ENCODE peak calls at places on chromosomes 5 and 9, in four cellular contexts. One of them, this sample, is unnamed.

GRCh38 chr5:150659360-150660107 is 1.5 kb upstream of the MYOZ3 start:
- DNase-seq in stimulated activated CD8-positive, alpha-beta memory T cell treated with anti-CD3 and anti-CD28 coated beads, Interleukin-7, amount 100 ng/mL, for 4 hours: no peak
- DNase-seq in aorta: no peak
- DNase-seq in NCI-H748 treated with DMSO at 0.1 percent for 48 hours: no peak
- DNase-seq in this sample: no peak

GRCh38 chr5:77066823-77067442 is 20.2 kb downstream of the ZBED3 start:
- DNase-seq in stimulated activated CD8-positive, alpha-beta memory T cell treated with anti-CD3 and anti-CD28 coated beads, Interleukin-7, amount 100 ng/mL, for 4 hours: no peak
- DNase-seq in aorta: no peak
- DNase-seq in NCI-H748 treated with DMSO at 0.1 percent for 48 hours: no peak
- DNase-seq in this sample: no peak

GRCh38 chr5:144691936-144692335 is 521.3 kb downstream of the KCTD16 start:
- DNase-seq in stimulated activated CD8-positive, alpha-beta memory T cell treated with anti-CD3 and anti-CD28 coated beads, Interleukin-7, amount 100 ng/mL, for 4 hours: no peak
- DNase-seq in aorta: no peak
- DNase-seq in NCI-H748 treated with DMSO at 0.1 percent for 48 hours: no peak
- DNase-seq in this sample: no peak

GRCh38 chr9:115034801-115035200 is 83.2 kb downstream of the TNC start:
- DNase-seq in stimulated activated CD8-positive, alpha-beta memory T cell treated with anti-CD3 and anti-CD28 coated beads, Interleukin-7, amount 100 ng/mL, for 4 hours: no peak
- DNase-seq in aorta: no peak
- DNase-seq in NCI-H748 treated with DMSO at 0.1 percent for 48 hours: no peak
- DNase-seq in this sample: no peak

GRCh38 chr5:172005708-172006377 is 595 bp downstream of the FBXW11 start:
- DNase-seq in stimulated activated CD8-positive, alpha-beta memory T cell treated with anti-CD3 and anti-CD28 coated beads, Interleukin-7, amount 100 ng/mL, for 4 hours: no peak
- DNase-seq in aorta: peak
- DNase-seq in NCI-H748 treated with DMSO at 0.1 percent for 48 hours: peak
- DNase-seq in this sample: peak

GRCh38 chr5:120778491-120779293 is 314.6 kb downstream of the PRR16 start:
- DNase-seq in stimulated activated CD8-positive, alpha-beta memory T cell treated with anti-CD3 and anti-CD28 coated beads, Interleukin-7, amount 100 ng/mL, for 4 hours: no peak
- DNase-seq in aorta: no peak
- DNase-seq in NCI-H748 treated with DMSO at 0.1 percent for 48 hours: no peak
- DNase-seq in this sample: no peak

GRCh38 chr9:120284796-120285195 is 295.2 kb downstream of the CDK5RAP2 start:
- DNase-seq in stimulated activated CD8-positive, alpha-beta memory T cell treated with anti-CD3 and anti-CD28 coated beads, Interleukin-7, amount 100 ng/mL, for 4 hours: no peak
- DNase-seq in aorta: no peak
- DNase-seq in NCI-H748 treated with DMSO at 0.1 percent for 48 hours: no peak
- DNase-seq in this sample: no peak

GRCh38 chr9:106773750-106774149 is 89.2 kb upstream of the ZNF462 start:
- DNase-seq in stimulated activated CD8-positive, alpha-beta memory T cell treated with anti-CD3 and anti-CD28 coated beads, Interleukin-7, amount 100 ng/mL, for 4 hours: no peak
- DNase-seq in aorta: no peak
- DNase-seq in NCI-H748 treated with DMSO at 0.1 percent for 48 hours: no peak
- DNase-seq in this sample: no peak

GRCh38 chr9:121634800-121635261 is 16.6 kb upstream of the DAB2IP start:
- DNase-seq in stimulated activated CD8-positive, alpha-beta memory T cell treated with anti-CD3 and anti-CD28 coated beads, Interleukin-7, amount 100 ng/mL, for 4 hours: no peak
- DNase-seq in aorta: no peak
- DNase-seq in NCI-H748 treated with DMSO at 0.1 percent for 48 hours: no peak
- DNase-seq in this sample: no peak

GRCh38 chr5:78554595-78554994 is 94.0 kb downstream of the LHFPL2 start:
- DNase-seq in stimulated activated CD8-positive, alpha-beta memory T cell treated with anti-CD3 and anti-CD28 coated beads, Interleukin-7, amount 100 ng/mL, for 4 hours: no peak
- DNase-seq in aorta: no peak
- DNase-seq in NCI-H748 treated with DMSO at 0.1 percent for 48 hours: no peak
- DNase-seq in this sample: no peak

GRCh38 chr9:129336130-129336528 is 158.1 kb upstream of the IER5L start:
- DNase-seq in stimulated activated CD8-positive, alpha-beta memory T cell treated with anti-CD3 and anti-CD28 coated beads, Interleukin-7, amount 100 ng/mL, for 4 hours: no peak
- DNase-seq in aorta: no peak
- DNase-seq in NCI-H748 treated with DMSO at 0.1 percent for 48 hours: no peak
- DNase-seq in this sample: no peak

GRCh38 chr9:134690301-134690751 is 48.7 kb downstream of the COL5A1 start:
- DNase-seq in stimulated activated CD8-positive, alpha-beta memory T cell treated with anti-CD3 and anti-CD28 coated beads, Interleukin-7, amount 100 ng/mL, for 4 hours: no peak
- DNase-seq in aorta: peak
- DNase-seq in NCI-H748 treated with DMSO at 0.1 percent for 48 hours: no peak
- DNase-seq in this sample: no peak

GRCh38 chr5:20654746-20655145 is 666.7 kb upstream of the CDH18 start:
- DNase-seq in stimulated activated CD8-positive, alpha-beta memory T cell treated with anti-CD3 and anti-CD28 coated beads, Interleukin-7, amount 100 ng/mL, for 4 hours: no peak
- DNase-seq in aorta: no peak
- DNase-seq in NCI-H748 treated with DMSO at 0.1 percent for 48 hours: no peak
- DNase-seq in this sample: no peak

GRCh38 chr5:142246-142810 is 49.0 kb upstream of the LRRC14B start:
- DNase-seq in stimulated activated CD8-positive, alpha-beta memory T cell treated with anti-CD3 and anti-CD28 coated beads, Interleukin-7, amount 100 ng/mL, for 4 hours: no peak
- DNase-seq in aorta: no peak
- DNase-seq in NCI-H748 treated with DMSO at 0.1 percent for 48 hours: no peak
- DNase-seq in this sample: no peak

GRCh38 chr5:180128671-180129261 is 57.2 kb upstream of the RNF130 start:
- DNase-seq in stimulated activated CD8-positive, alpha-beta memory T cell treated with anti-CD3 and anti-CD28 coated beads, Interleukin-7, amount 100 ng/mL, for 4 hours: no peak
- DNase-seq in aorta: no peak
- DNase-seq in NCI-H748 treated with DMSO at 0.1 percent for 48 hours: no peak
- DNase-seq in this sample: no peak

GRCh38 chr9:22401671-22402070 is 45.0 kb upstream of the DMRTA1 start:
- DNase-seq in stimulated activated CD8-positive, alpha-beta memory T cell treated with anti-CD3 and anti-CD28 coated beads, Interleukin-7, amount 100 ng/mL, for 4 hours: no peak
- DNase-seq in aorta: no peak
- DNase-seq in NCI-H748 treated with DMSO at 0.1 percent for 48 hours: no peak
- DNase-seq in this sample: no peak

GRCh38 chr9:104177676-104178075 is 83.6 kb downstream of the SMC2 start:
- DNase-seq in stimulated activated CD8-positive, alpha-beta memory T cell treated with anti-CD3 and anti-CD28 coated beads, Interleukin-7, amount 100 ng/mL, for 4 hours: no peak
- DNase-seq in aorta: no peak
- DNase-seq in NCI-H748 treated with DMSO at 0.1 percent for 48 hours: no peak
- DNase-seq in this sample: no peak

GRCh38 chr5:151239237-151239861 is 13.6 kb upstream of the GM2A start:
- DNase-seq in stimulated activated CD8-positive, alpha-beta memory T cell treated with anti-CD3 and anti-CD28 coated beads, Interleukin-7, amount 100 ng/mL, for 4 hours: no peak
- DNase-seq in aorta: peak
- DNase-seq in NCI-H748 treated with DMSO at 0.1 percent for 48 hours: peak
- DNase-seq in this sample: peak

GRCh38 chr9:137873858-137874363 is 3.7 kb upstream of the CACNA1B start:
- DNase-seq in stimulated activated CD8-positive, alpha-beta memory T cell treated with anti-CD3 and anti-CD28 coated beads, Interleukin-7, amount 100 ng/mL, for 4 hours: no peak
- DNase-seq in aorta: no peak
- DNase-seq in NCI-H748 treated with DMSO at 0.1 percent for 48 hours: no peak
- DNase-seq in this sample: no peak

GRCh38 chr5:179264641-179265528 is 80.4 kb downstream of the ADAMTS2 start:
- DNase-seq in stimulated activated CD8-positive, alpha-beta memory T cell treated with anti-CD3 and anti-CD28 coated beads, Interleukin-7, amount 100 ng/mL, for 4 hours: no peak
- DNase-seq in aorta: no peak
- DNase-seq in NCI-H748 treated with DMSO at 0.1 percent for 48 hours: no peak
- DNase-seq in this sample: no peak

GRCh38 chr5:124477002-124477546 is 269.4 kb downstream of the ZNF608 start:
- DNase-seq in stimulated activated CD8-positive, alpha-beta memory T cell treated with anti-CD3 and anti-CD28 coated beads, Interleukin-7, amount 100 ng/mL, for 4 hours: no peak
- DNase-seq in aorta: no peak
- DNase-seq in NCI-H748 treated with DMSO at 0.1 percent for 48 hours: no peak
- DNase-seq in this sample: no peak

GRCh38 chr5:80249876-80250275 is 6.0 kb downstream of the SERINC5 start:
- DNase-seq in stimulated activated CD8-positive, alpha-beta memory T cell treated with anti-CD3 and anti-CD28 coated beads, Interleukin-7, amount 100 ng/mL, for 4 hours: no peak
- DNase-seq in aorta: no peak
- DNase-seq in NCI-H748 treated with DMSO at 0.1 percent for 48 hours: no peak
- DNase-seq in this sample: no peak

GRCh38 chr9:122381206-122381950 is 10.6 kb downstream of the PTGS1 start:
- DNase-seq in stimulated activated CD8-positive, alpha-beta memory T cell treated with anti-CD3 and anti-CD28 coated beads, Interleukin-7, amount 100 ng/mL, for 4 hours: no peak
- DNase-seq in aorta: no peak
- DNase-seq in NCI-H748 treated with DMSO at 0.1 percent for 48 hours: no peak
- DNase-seq in this sample: no peak

GRCh38 chr9:100714372-100715099 is 136.7 kb downstream of the CAVIN4 start:
- DNase-seq in stimulated activated CD8-positive, alpha-beta memory T cell treated with anti-CD3 and anti-CD28 coated beads, Interleukin-7, amount 100 ng/mL, for 4 hours: no peak
- DNase-seq in aorta: no peak
- DNase-seq in NCI-H748 treated with DMSO at 0.1 percent for 48 hours: peak
- DNase-seq in this sample: peak

GRCh38 chr5:103891151-103891550 is 328.6 kb upstream of the NUDT12 start:
- DNase-seq in stimulated activated CD8-positive, alpha-beta memory T cell treated with anti-CD3 and anti-CD28 coated beads, Interleukin-7, amount 100 ng/mL, for 4 hours: no peak
- DNase-seq in aorta: no peak
- DNase-seq in NCI-H748 treated with DMSO at 0.1 percent for 48 hours: no peak
- DNase-seq in this sample: no peak

GRCh38 chr5:174300118-174300940 is 254.8 kb downstream of the NSG2 start:
- DNase-seq in stimulated activated CD8-positive, alpha-beta memory T cell treated with anti-CD3 and anti-CD28 coated beads, Interleukin-7, amount 100 ng/mL, for 4 hours: no peak
- DNase-seq in aorta: no peak
- DNase-seq in NCI-H748 treated with DMSO at 0.1 percent for 48 hours: no peak
- DNase-seq in this sample: no peak

GRCh38 chr9:93665128-93665565 is 88.8 kb downstream of the PHF2 start:
- DNase-seq in stimulated activated CD8-positive, alpha-beta memory T cell treated with anti-CD3 and anti-CD28 coated beads, Interleukin-7, amount 100 ng/mL, for 4 hours: no peak
- DNase-seq in aorta: no peak
- DNase-seq in NCI-H748 treated with DMSO at 0.1 percent for 48 hours: no peak
- DNase-seq in this sample: no peak

GRCh38 chr5:91938441-91938840 is 555.3 kb upstream of the ARRDC3 start:
- DNase-seq in stimulated activated CD8-positive, alpha-beta memory T cell treated with anti-CD3 and anti-CD28 coated beads, Interleukin-7, amount 100 ng/mL, for 4 hours: no peak
- DNase-seq in aorta: no peak
- DNase-seq in NCI-H748 treated with DMSO at 0.1 percent for 48 hours: no peak
- DNase-seq in this sample: no peak

GRCh38 chr5:67073045-67073444 is 123.6 kb downstream of the CD180 start:
- DNase-seq in stimulated activated CD8-positive, alpha-beta memory T cell treated with anti-CD3 and anti-CD28 coated beads, Interleukin-7, amount 100 ng/mL, for 4 hours: no peak
- DNase-seq in aorta: peak
- DNase-seq in NCI-H748 treated with DMSO at 0.1 percent for 48 hours: no peak
- DNase-seq in this sample: no peak

GRCh38 chr5:109275919-109276318 is 133.9 kb downstream of the PJA2 start:
- DNase-seq in stimulated activated CD8-positive, alpha-beta memory T cell treated with anti-CD3 and anti-CD28 coated beads, Interleukin-7, amount 100 ng/mL, for 4 hours: no peak
- DNase-seq in aorta: no peak
- DNase-seq in NCI-H748 treated with DMSO at 0.1 percent for 48 hours: no peak
- DNase-seq in this sample: no peak

GRCh38 chr5:68032240-68032762 is 183.3 kb upstream of the PIK3R1 start:
- DNase-seq in stimulated activated CD8-positive, alpha-beta memory T cell treated with anti-CD3 and anti-CD28 coated beads, Interleukin-7, amount 100 ng/mL, for 4 hours: no peak
- DNase-seq in aorta: no peak
- DNase-seq in NCI-H748 treated with DMSO at 0.1 percent for 48 hours: no peak
- DNase-seq in this sample: no peak

GRCh38 chr5:111748304-111748763 is 8.7 kb downstream of the NREP start:
- DNase-seq in stimulated activated CD8-positive, alpha-beta memory T cell treated with anti-CD3 and anti-CD28 coated beads, Interleukin-7, amount 100 ng/mL, for 4 hours: no peak
- DNase-seq in aorta: no peak
- DNase-seq in NCI-H748 treated with DMSO at 0.1 percent for 48 hours: no peak
- DNase-seq in this sample: no peak

GRCh38 chr5:171300358-171300757 is 8.7 kb upstream of the TLX3 start:
- DNase-seq in stimulated activated CD8-positive, alpha-beta memory T cell treated with anti-CD3 and anti-CD28 coated beads, Interleukin-7, amount 100 ng/mL, for 4 hours: no peak
- DNase-seq in aorta: no peak
- DNase-seq in NCI-H748 treated with DMSO at 0.1 percent for 48 hours: no peak
- DNase-seq in this sample: no peak

GRCh38 chr5:127699416-127699815 is 3.8 kb upstream of the CCDC192 start:
- DNase-seq in stimulated activated CD8-positive, alpha-beta memory T cell treated with anti-CD3 and anti-CD28 coated beads, Interleukin-7, amount 100 ng/mL, for 4 hours: no peak
- DNase-seq in aorta: no peak
- DNase-seq in NCI-H748 treated with DMSO at 0.1 percent for 48 hours: no peak
- DNase-seq in this sample: no peak

GRCh38 chr5:173570321-173571090 is 45.9 kb downstream of the BOD1 start:
- DNase-seq in stimulated activated CD8-positive, alpha-beta memory T cell treated with anti-CD3 and anti-CD28 coated beads, Interleukin-7, amount 100 ng/mL, for 4 hours: no peak
- DNase-seq in aorta: no peak
- DNase-seq in NCI-H748 treated with DMSO at 0.1 percent for 48 hours: no peak
- DNase-seq in this sample: no peak

GRCh38 chr5:55691265-55692105 is 20.6 kb downstream of the SLC38A9 start:
- DNase-seq in stimulated activated CD8-positive, alpha-beta memory T cell treated with anti-CD3 and anti-CD28 coated beads, Interleukin-7, amount 100 ng/mL, for 4 hours: no peak
- DNase-seq in aorta: no peak
- DNase-seq in NCI-H748 treated with DMSO at 0.1 percent for 48 hours: peak
- DNase-seq in this sample: no peak

GRCh38 chr5:1270933-1271914 is 23.6 kb downstream of the TERT start:
- DNase-seq in stimulated activated CD8-positive, alpha-beta memory T cell treated with anti-CD3 and anti-CD28 coated beads, Interleukin-7, amount 100 ng/mL, for 4 hours: no peak
- DNase-seq in aorta: no peak
- DNase-seq in NCI-H748 treated with DMSO at 0.1 percent for 48 hours: no peak
- DNase-seq in this sample: no peak

This sample was measured in activated CD4-positive, CD25-positive, alpha-beta regulatory T cell treated with anti-CD3 and anti-CD28 coated beads, Interleukin-2, amount 50 U/mL, for 16 hours.